ENCODE peak calls at places on chromosome 21, in five cellular contexts. One of them, this sample, is unnamed.

GRCh38 chr21:14942801-14943490 is 121.9 kb downstream of the NRIP1 start:
- DNase-seq in ascending aorta: no peak
- DNase-seq in T-helper 17 cell: no peak
- DNase-seq in RPMI8226: no peak
- DNase-seq in NCI-H1417: peak
- DNase-seq in this sample: no peak

GRCh38 chr21:34603710-34604057 is 11.2 kb downstream of the RCAN1 start:
- DNase-seq in ascending aorta: no peak
- DNase-seq in T-helper 17 cell: no peak
- DNase-seq in RPMI8226: no peak
- DNase-seq in NCI-H1417: peak
- DNase-seq in this sample: no peak

GRCh38 chr21:26966360-26966977 is 419 bp downstream of the ADAMTS5 start:
- DNase-seq in ascending aorta: no peak
- DNase-seq in T-helper 17 cell: no peak
- DNase-seq in RPMI8226: no peak
- DNase-seq in NCI-H1417: peak
- DNase-seq in this sample: peak

GRCh38 chr21:16587671-16588379 is 858.0 kb downstream of the USP25 start:
- DNase-seq in ascending aorta: no peak
- DNase-seq in T-helper 17 cell: no peak
- DNase-seq in RPMI8226: no peak
- DNase-seq in NCI-H1417: peak
- DNase-seq in this sample: no peak

GRCh38 chr21:25615880-25616279 is 8.6 kb upstream of the MRPL39 start:
- DNase-seq in ascending aorta: no peak
- DNase-seq in T-helper 17 cell: no peak
- DNase-seq in RPMI8226: no peak
- DNase-seq in NCI-H1417: no peak
- DNase-seq in this sample: no peak

GRCh38 chr21:26169611-26170470 is 729 bp downstream of the APP start:
- DNase-seq in ascending aorta: no peak
- DNase-seq in T-helper 17 cell: peak
- DNase-seq in RPMI8226: peak
- DNase-seq in NCI-H1417: peak
- DNase-seq in this sample: peak

GRCh38 chr21:45847870-45848269 is 133.7 kb upstream of the COL6A1 start:
- DNase-seq in ascending aorta: no peak
- DNase-seq in T-helper 17 cell: no peak
- DNase-seq in RPMI8226: no peak
- DNase-seq in NCI-H1417: no peak
- DNase-seq in this sample: no peak

GRCh38 chr21:31334648-31335121 is 9.4 kb downstream of the TIAM1 start:
- DNase-seq in ascending aorta: no peak
- DNase-seq in T-helper 17 cell: no peak
- DNase-seq in RPMI8226: no peak
- DNase-seq in NCI-H1417: no peak
- DNase-seq in this sample: no peak

GRCh38 chr21:26041441-26042180 is 129.0 kb downstream of the APP start:
- DNase-seq in ascending aorta: no peak
- DNase-seq in T-helper 17 cell: no peak
- DNase-seq in RPMI8226: no peak
- DNase-seq in NCI-H1417: peak
- DNase-seq in this sample: no peak

GRCh38 chr21:37032877-37033471 is 26.5 kb downstream of the RIPPLY3 start:
- DNase-seq in ascending aorta: no peak
- DNase-seq in T-helper 17 cell: no peak
- DNase-seq in RPMI8226: no peak
- DNase-seq in NCI-H1417: no peak
- DNase-seq in this sample: no peak

GRCh38 chr21:36450511-36450910 is 29.4 kb downstream of the CLDN14 start:
- DNase-seq in ascending aorta: no peak
- DNase-seq in T-helper 17 cell: no peak
- DNase-seq in RPMI8226: no peak
- DNase-seq in NCI-H1417: no peak
- DNase-seq in this sample: no peak

GRCh38 chr21:38912789-38913119 is 107.0 kb downstream of the ETS2 start:
- DNase-seq in ascending aorta: no peak
- DNase-seq in T-helper 17 cell: no peak
- DNase-seq in RPMI8226: no peak
- DNase-seq in NCI-H1417: no peak
- DNase-seq in this sample: no peak

GRCh38 chr21:14991957-14992356 is 72.8 kb downstream of the NRIP1 start:
- DNase-seq in ascending aorta: no peak
- DNase-seq in T-helper 17 cell: no peak
- DNase-seq in RPMI8226: no peak
- DNase-seq in NCI-H1417: no peak
- DNase-seq in this sample: no peak

GRCh38 chr21:27513016-27513415 is 546.1 kb upstream of the ADAMTS5 start:
- DNase-seq in ascending aorta: no peak
- DNase-seq in T-helper 17 cell: no peak
- DNase-seq in RPMI8226: no peak
- DNase-seq in NCI-H1417: no peak
- DNase-seq in this sample: no peak

GRCh38 chr21:25371831-25372434 is 235.3 kb downstream of the MRPL39 start:
- DNase-seq in ascending aorta: no peak
- DNase-seq in T-helper 17 cell: no peak
- DNase-seq in RPMI8226: no peak
- DNase-seq in NCI-H1417: peak
- DNase-seq in this sample: no peak

GRCh38 chr21:38691626-38692025 is 114.1 kb upstream of the ETS2 start:
- DNase-seq in ascending aorta: no peak
- DNase-seq in T-helper 17 cell: no peak
- DNase-seq in RPMI8226: no peak
- DNase-seq in NCI-H1417: no peak
- DNase-seq in this sample: no peak

GRCh38 chr21:9008636-9009035 is 1512.7 kb upstream of the TPTE start:
- DNase-seq in ascending aorta: no peak
- DNase-seq in T-helper 17 cell: no peak
- DNase-seq in RPMI8226: no peak
- DNase-seq in NCI-H1417: no peak
- DNase-seq in this sample: no peak

GRCh38 chr21:42311160-42311559 is 4.0 kb downstream of the TFF3 start:
- DNase-seq in ascending aorta: no peak
- DNase-seq in T-helper 17 cell: no peak
- DNase-seq in RPMI8226: no peak
- DNase-seq in NCI-H1417: no peak
- DNase-seq in this sample: peak

GRCh38 chr21:38326429-38326828 is 69.6 kb downstream of the KCNJ15 start:
- DNase-seq in ascending aorta: no peak
- DNase-seq in T-helper 17 cell: no peak
- DNase-seq in RPMI8226: no peak
- DNase-seq in NCI-H1417: no peak
- DNase-seq in this sample: no peak

GRCh38 chr21:23799376-23799775 is 1807.9 kb downstream of the MRPL39 start:
- DNase-seq in ascending aorta: no peak
- DNase-seq in T-helper 17 cell: no peak
- DNase-seq in RPMI8226: no peak
- DNase-seq in NCI-H1417: no peak
- DNase-seq in this sample: no peak

GRCh38 chr21:25934771-25935224 is 200.0 kb downstream of the GABPA start:
- DNase-seq in ascending aorta: peak
- DNase-seq in T-helper 17 cell: no peak
- DNase-seq in RPMI8226: no peak
- DNase-seq in NCI-H1417: no peak
- DNase-seq in this sample: peak

GRCh38 chr21:45283019-45283610 is 4.6 kb downstream of the POFUT2 start:
- DNase-seq in ascending aorta: no peak
- DNase-seq in T-helper 17 cell: no peak
- DNase-seq in RPMI8226: no peak
- DNase-seq in NCI-H1417: no peak
- DNase-seq in this sample: peak